ENCODE peak calls at places on chromosomes 13 and 19, in five cellular contexts. One of them, this sample, is unnamed.

GRCh38 chr13:81872581-81872980 is 1531.7 kb upstream of the SPRY2 start:
- DNase-seq in spleen: no peak
- DNase-seq in mesothelial cell of epicardium: no peak
- DNase-seq in CD8-positive, alpha-beta T cell: no peak
- DNase-seq in fibroblast of mammary gland: no peak
- DNase-seq in this sample: no peak

GRCh38 chr19:13887529-13887928 is 10.6 kb downstream of the NANOS3 start:
- DNase-seq in CD8-positive, alpha-beta T cell: no peak
- DNase-seq in mesothelial cell of epicardium: no peak
- DNase-seq in fibroblast of mammary gland: peak
- DNase-seq in spleen: no peak
- DNase-seq in this sample: no peak

GRCh38 chr19:19649580-19649995 is 6.1 kb upstream of the GMIP start:
- DNase-seq in mesothelial cell of epicardium: no peak
- DNase-seq in CD8-positive, alpha-beta T cell: no peak
- DNase-seq in fibroblast of mammary gland: no peak
- DNase-seq in spleen: no peak
- DNase-seq in this sample: no peak

GRCh38 chr13:45778897-45779296 is 72.7 kb downstream of the SIAH3 start:
- DNase-seq in fibroblast of mammary gland: no peak
- DNase-seq in mesothelial cell of epicardium: no peak
- DNase-seq in spleen: no peak
- DNase-seq in CD8-positive, alpha-beta T cell: no peak
- DNase-seq in this sample: no peak

GRCh38 chr19:3979289-3979673 is 6.0 kb downstream of the EEF2 start:
- DNase-seq in CD8-positive, alpha-beta T cell: no peak
- DNase-seq in fibroblast of mammary gland: no peak
- DNase-seq in mesothelial cell of epicardium: no peak
- DNase-seq in spleen: no peak
- DNase-seq in this sample: no peak

GRCh38 chr19:6047741-6048231 is 62.5 kb downstream of the RFX2 start:
- DNase-seq in CD8-positive, alpha-beta T cell: no peak
- DNase-seq in mesothelial cell of epicardium: no peak
- DNase-seq in spleen: no peak
- DNase-seq in fibroblast of mammary gland: peak
- DNase-seq in this sample: peak

GRCh38 chr19:7870571-7871279 is 3.5 kb downstream of the PRR36 start:
- DNase-seq in mesothelial cell of epicardium: no peak
- DNase-seq in fibroblast of mammary gland: peak
- DNase-seq in CD8-positive, alpha-beta T cell: no peak
- DNase-seq in spleen: no peak
- DNase-seq in this sample: no peak

GRCh38 chr19:49677232-49677881 is at the start of gene PRMT1:
- DNase-seq in fibroblast of mammary gland: no peak
- DNase-seq in mesothelial cell of epicardium: peak
- DNase-seq in spleen: peak
- DNase-seq in CD8-positive, alpha-beta T cell: peak
- DNase-seq in this sample: no peak

GRCh38 chr13:79090552-79091159 is 315.4 kb downstream of the RBM26 start:
- DNase-seq in fibroblast of mammary gland: no peak
- DNase-seq in spleen: no peak
- DNase-seq in mesothelial cell of epicardium: no peak
- DNase-seq in CD8-positive, alpha-beta T cell: no peak
- DNase-seq in this sample: no peak

GRCh38 chr13:97254809-97255208 is 32.7 kb downstream of the MBNL2 start:
- DNase-seq in fibroblast of mammary gland: peak
- DNase-seq in mesothelial cell of epicardium: no peak
- DNase-seq in CD8-positive, alpha-beta T cell: no peak
- DNase-seq in spleen: no peak
- DNase-seq in this sample: no peak

GRCh38 chr13:39144391-39144790 is 106.1 kb downstream of the NHLRC3 start:
- DNase-seq in spleen: no peak
- DNase-seq in fibroblast of mammary gland: no peak
- DNase-seq in CD8-positive, alpha-beta T cell: no peak
- DNase-seq in mesothelial cell of epicardium: no peak
- DNase-seq in this sample: no peak

GRCh38 chr13:39148513-39148961 is 110.3 kb downstream of the NHLRC3 start:
- DNase-seq in fibroblast of mammary gland: peak
- DNase-seq in CD8-positive, alpha-beta T cell: no peak
- DNase-seq in spleen: no peak
- DNase-seq in mesothelial cell of epicardium: no peak
- DNase-seq in this sample: no peak

GRCh38 chr13:39149896-39150295 is 111.6 kb downstream of the NHLRC3 start:
- DNase-seq in fibroblast of mammary gland: no peak
- DNase-seq in spleen: no peak
- DNase-seq in CD8-positive, alpha-beta T cell: no peak
- DNase-seq in mesothelial cell of epicardium: no peak
- DNase-seq in this sample: no peak

DNA sequence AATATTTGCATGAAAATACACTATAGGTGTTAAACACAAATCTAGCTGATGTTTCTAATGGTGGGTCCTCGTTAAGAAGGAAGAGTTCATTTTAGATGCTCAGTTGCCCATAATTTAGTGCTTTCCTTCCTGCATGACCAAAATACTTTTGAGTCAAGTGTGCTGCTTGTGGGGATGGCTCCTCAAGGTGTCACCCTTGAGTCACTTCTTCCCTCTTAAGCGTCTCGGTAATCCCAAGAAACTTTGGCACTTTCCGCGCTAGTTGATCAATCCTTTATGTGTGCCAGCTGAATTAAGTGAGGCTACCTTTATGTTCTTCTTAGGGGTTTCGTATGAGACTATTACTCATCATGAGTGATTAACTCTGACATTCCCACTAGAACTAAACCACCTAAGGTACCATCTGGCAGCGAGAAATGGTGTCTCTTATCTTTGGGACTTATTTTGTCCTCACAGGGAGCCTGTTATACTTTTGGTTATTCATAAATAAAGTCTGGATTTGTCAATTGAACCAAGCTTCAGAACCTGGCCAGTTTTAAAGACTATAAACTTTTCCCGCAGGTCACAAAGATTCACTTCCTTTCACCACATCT is 106.8 kb downstream of the NHLRC3 start:
- DNase-seq in fibroblast of mammary gland: peak
- DNase-seq in CD8-positive, alpha-beta T cell: no peak
- DNase-seq in mesothelial cell of epicardium: no peak
- DNase-seq in spleen: no peak
- DNase-seq in this sample: no peak
- TF ChIP-seq CTCF in fibroblast of mammary gland: peak
- TF ChIP-seq CTCF in CD8-positive, alpha-beta T cell: no peak
- TF ChIP-seq CTCF in mesothelial cell of epicardium: peak
- TF ChIP-seq CTCF in spleen: peak
- TF ChIP-seq CTCF in this sample: peak

GRCh38 chr13:103238441-103238840 is 172.2 kb upstream of the SLC10A2 start:
- DNase-seq in fibroblast of mammary gland: no peak
- DNase-seq in CD8-positive, alpha-beta T cell: no peak
- DNase-seq in spleen: no peak
- DNase-seq in mesothelial cell of epicardium: no peak
- DNase-seq in this sample: no peak

DNA sequence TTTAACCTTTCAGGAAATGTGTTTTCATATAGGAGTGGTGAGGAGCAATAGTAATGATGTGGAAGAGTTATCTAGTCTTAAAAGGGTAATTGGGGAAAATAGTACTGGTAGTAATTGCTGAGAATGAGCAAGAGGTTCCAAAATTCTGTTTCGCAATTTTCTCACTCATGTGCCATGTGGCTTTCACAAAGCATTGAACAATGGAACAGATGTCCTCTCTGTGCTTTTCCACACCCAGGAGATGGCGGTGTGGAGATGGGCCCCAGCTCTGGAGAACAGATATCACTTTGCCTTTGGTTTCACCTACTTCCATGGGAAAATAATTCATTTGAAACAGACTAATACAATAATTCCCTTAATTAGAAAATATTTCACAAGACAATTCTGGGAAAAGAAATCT is 170.0 kb upstream of the SLC10A2 start:
- DNase-seq in fibroblast of mammary gland: peak
- DNase-seq in CD8-positive, alpha-beta T cell: no peak
- DNase-seq in spleen: no peak
- DNase-seq in mesothelial cell of epicardium: no peak
- DNase-seq in this sample: no peak
- TF ChIP-seq CTCF in fibroblast of mammary gland: peak
- TF ChIP-seq CTCF in CD8-positive, alpha-beta T cell: no peak
- TF ChIP-seq CTCF in spleen: no peak
- TF ChIP-seq CTCF in mesothelial cell of epicardium: no peak
- TF ChIP-seq CTCF in this sample: peak

GRCh38 chr19:11887247-11887617 is 350 bp upstream of the ZNF69 start:
- DNase-seq in CD8-positive, alpha-beta T cell: no peak
- DNase-seq in mesothelial cell of epicardium: no peak
- DNase-seq in spleen: no peak
- DNase-seq in fibroblast of mammary gland: no peak
- DNase-seq in this sample: no peak

GRCh38 chr19:11890634-11891033 is 3.1 kb downstream of the ZNF69 start:
- DNase-seq in mesothelial cell of epicardium: no peak
- DNase-seq in fibroblast of mammary gland: no peak
- DNase-seq in spleen: no peak
- DNase-seq in CD8-positive, alpha-beta T cell: no peak
- DNase-seq in this sample: no peak

GRCh38 chr19:11887618-11888531 is at the start of gene ZNF69:
- DNase-seq in fibroblast of mammary gland: peak
- DNase-seq in CD8-positive, alpha-beta T cell: peak
- DNase-seq in spleen: peak
- DNase-seq in mesothelial cell of epicardium: peak
- DNase-seq in this sample: peak
- TF ChIP-seq CTCF in fibroblast of mammary gland: no peak
- TF ChIP-seq CTCF in CD8-positive, alpha-beta T cell: no peak
- TF ChIP-seq CTCF in spleen: no peak
- TF ChIP-seq CTCF in mesothelial cell of epicardium: no peak
- TF ChIP-seq CTCF in this sample: peak

DNA sequence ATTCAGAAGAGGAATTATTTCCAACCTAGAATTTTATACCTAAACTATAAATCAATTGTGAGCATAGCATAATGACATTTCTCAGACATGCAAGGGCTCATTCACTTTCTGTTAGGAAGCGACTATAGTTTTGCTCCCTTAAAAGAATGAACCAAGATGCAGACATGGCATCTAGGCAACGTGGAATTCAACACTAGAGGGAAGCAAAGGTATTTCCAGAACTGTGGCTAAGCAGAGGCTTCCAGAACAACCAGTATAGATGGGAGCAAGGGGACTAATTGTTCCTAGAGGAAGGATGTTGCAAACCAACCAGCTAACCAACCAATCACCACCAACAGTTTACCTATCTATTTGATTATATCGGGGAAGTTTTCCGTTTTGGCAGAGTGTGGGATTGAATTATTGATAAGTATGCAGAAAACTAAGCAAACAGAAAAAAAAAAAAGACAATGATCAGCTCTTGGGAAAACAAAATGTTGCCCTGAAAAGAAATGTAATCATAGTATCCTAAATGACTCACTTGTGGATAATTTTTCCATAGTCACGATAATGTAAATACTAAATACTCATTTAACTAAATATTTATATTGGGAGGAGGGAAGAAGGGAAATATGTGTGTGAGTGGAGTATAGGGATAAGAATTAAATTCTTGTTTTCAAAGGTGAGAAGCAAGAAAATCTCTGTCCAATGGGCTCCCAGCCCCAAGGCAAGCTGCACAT is 21.1 kb downstream of the ARL11 start:
- DNase-seq in mesothelial cell of epicardium: no peak
- DNase-seq in spleen: no peak
- DNase-seq in CD8-positive, alpha-beta T cell: no peak
- DNase-seq in fibroblast of mammary gland: peak
- DNase-seq in this sample: no peak
- TF ChIP-seq CTCF in mesothelial cell of epicardium: no peak
- TF ChIP-seq CTCF in spleen: no peak
- TF ChIP-seq CTCF in CD8-positive, alpha-beta T cell: no peak
- TF ChIP-seq CTCF in fibroblast of mammary gland: peak
- TF ChIP-seq CTCF in this sample: peak

This sample was measured in chondrocyte.